ENCODE peak calls at places on chromosomes 11 and 22, in eight cellular contexts. M, V, G, Z, P, T, S and X are unnamed samples.

GRCh38 chr11:44309483-44310197 is at the start of gene ALX4:
- DNase-seq in M (peak; percentile 72), V (no peak), G (no peak), Z (peak; percentile 33), P (no peak), T (no peak), S (no peak), X (no peak)

GRCh38 chr11:112537846-112538330 is 277.2 kb upstream of the PLET1 start:
- DNase-seq in M (no peak), V (no peak), G (no peak), Z (peak; percentile 96), P (no peak), T (no peak), S (no peak), X (no peak)

GRCh38 chr11:3834349-3835099 is 6.2 kb downstream of the RHOG start:
- DNase-seq in M (no peak), V (peak; percentile 49), G (no peak), Z (no peak), P (no peak), T (no peak), S (no peak), X (no peak)

GRCh38 chr11:2268911-2269600 is 1.3 kb downstream of the ASCL2 start:
- DNase-seq in M (no peak), V (no peak), G (no peak), Z (peak; percentile 80), P (no peak), T (no peak), S (no peak), X (peak; percentile 57)

GRCh38 chr11:26790738-26791137 is 68.9 kb upstream of the SLC5A12 start:
- DNase-seq in M (no peak), V (no peak), G (no peak), Z (no peak), P (no peak), T (no peak), S (no peak), X (no peak)

GRCh38 chr11:85096939-85097338 is 530.2 kb downstream of the DLG2 start:
- DNase-seq in M (no peak), V (peak; percentile 23), G (no peak), Z (no peak), P (no peak), T (no peak), S (no peak), X (no peak)

GRCh38 chr22:28009272-28009827 is 90.3 kb upstream of the PITPNB start:
- DNase-seq in M (peak; percentile 58), V (peak; percentile 78), G (peak; percentile 51), Z (peak; percentile 82), P (peak; percentile 75), T (peak; percentile 92), S (peak; percentile 87), X (peak; percentile 73)

GRCh38 chr11:95451682-95452081 is 220.7 kb upstream of the SESN3 start:
- DNase-seq in M (no peak), V (no peak), G (no peak), Z (peak; percentile 94), P (no peak), T (peak; percentile 62), S (no peak), X (peak; percentile 69)

GRCh38 chr22:41952713-41953112 is 763 bp downstream of the SMIM45 start:
- DNase-seq in M (no peak), V (no peak), G (no peak), Z (peak; percentile 30), P (no peak), T (no peak), S (no peak), X (no peak)

GRCh38 chr11:62909107-62909894 is 11.9 kb downstream of the CHRM1 start:
- DNase-seq in M (peak; percentile 56), V (peak; percentile 38), G (no peak), Z (peak; percentile 68), P (no peak), T (peak; percentile 75), S (peak; percentile 72), X (peak; percentile 76)

GRCh38 chr11:114296190-114296978 is at the start of gene NNMT:
- DNase-seq in M (peak; percentile 87), V (no peak), G (peak; percentile 97), Z (peak; percentile 69), P (no peak), T (peak; percentile 99), S (peak; percentile 90), X (peak; percentile 99)

GRCh38 chr11:67278939-67279588 is 10.0 kb upstream of the ANKRD13D start:
- DNase-seq in M (no peak), V (no peak), G (no peak), Z (no peak), P (no peak), T (no peak), S (peak; percentile 54), X (no peak)

GRCh38 chr11:26710489-26710888 is 11.4 kb downstream of the SLC5A12 start:
- DNase-seq in M (no peak), V (no peak), G (no peak), Z (no peak), P (no peak), T (no peak), S (no peak), X (no peak)

GRCh38 chr11:103959279-103959930 is 77.0 kb upstream of the DDI1 start:
- DNase-seq in M (peak; percentile 39), V (peak; percentile 79), G (no peak), Z (no peak), P (no peak), T (peak; percentile 85), S (no peak), X (no peak)

GRCh38 chr11:57776101-57776511 is 14.5 kb downstream of the CTNND1 start:
- DNase-seq in M (no peak), V (no peak), G (no peak), Z (no peak), P (no peak), T (peak; percentile 73), S (no peak), X (no peak)

GRCh38 chr11:1012740-1013627 is 23.5 kb downstream of the MUC6 start:
- DNase-seq in M (no peak), V (no peak), G (no peak), Z (no peak), P (no peak), T (no peak), S (no peak), X (no peak)

GRCh38 chr11:83722392-83722791 is 436.2 kb upstream of the CCDC90B start:
- DNase-seq in M (no peak), V (no peak), G (no peak), Z (no peak), P (no peak), T (no peak), S (no peak), X (no peak)

GRCh38 chr11:122863704-122864326 is 18.7 kb upstream of the JHY start:
- DNase-seq in M (peak; percentile 37), V (peak; percentile 52), G (no peak), Z (peak; percentile 53), P (peak; percentile 33), T (peak; percentile 51), S (no peak), X (peak; percentile 53)

GRCh38 chr11:105177658-105178057 is 38.1 kb upstream of the CARD18 start:
- DNase-seq in M (peak; percentile 4), V (no peak), G (peak; percentile 75), Z (peak; percentile 50), P (no peak), T (peak; percentile 89), S (no peak), X (peak; percentile 38)

GRCh38 chr11:65390099-65390941 is 3.9 kb downstream of the FRMD8 start:
- DNase-seq in M (no peak), V (no peak), G (no peak), Z (no peak), P (no peak), T (no peak), S (peak; percentile 64), X (no peak)

GRCh38 chr11:65392899-65393298 is 6.5 kb downstream of the FRMD8 start:
- DNase-seq in M (no peak), V (no peak), G (no peak), Z (no peak), P (no peak), T (no peak), S (peak; percentile 57), X (no peak)

GRCh38 chr11:65389294-65389980 is 3.0 kb downstream of the FRMD8 start:
- DNase-seq in M (no peak), V (no peak), G (no peak), Z (no peak), P (no peak), T (no peak), S (peak; percentile 63), X (no peak)

GRCh38 chr11:65392186-65392829 is 5.9 kb downstream of the FRMD8 start:
- DNase-seq in M (no peak), V (no peak), G (no peak), Z (no peak), P (no peak), T (no peak), S (peak; percentile 63), X (no peak)

DNA sequence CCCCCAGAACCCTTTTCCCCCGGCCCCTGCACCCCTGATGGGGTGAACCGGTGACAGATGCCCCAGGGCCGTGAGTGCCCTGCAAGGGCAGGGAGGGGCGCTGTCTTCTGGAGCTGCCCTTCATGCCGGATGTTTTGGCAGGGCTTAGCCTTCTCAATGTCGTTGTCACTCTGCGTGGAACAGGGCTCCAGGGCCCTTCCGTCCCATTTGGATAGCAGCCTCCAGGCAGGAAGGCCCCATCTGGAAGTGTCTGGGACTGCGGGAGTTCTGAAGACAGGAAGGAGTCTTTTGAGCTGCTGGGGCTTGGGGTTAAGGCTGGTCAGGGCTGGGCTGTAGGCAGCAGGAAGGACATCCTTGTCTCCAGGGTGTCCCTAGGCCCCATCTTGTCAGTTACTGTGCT is 4.6 kb downstream of the FRMD8 start:
- DNase-seq in M (peak; percentile 54), V (no peak), G (no peak), Z (no peak), P (no peak), T (peak; percentile 18), S (peak; percentile 69), X (no peak)
- TF ChIP-seq CTCF in M (no peak), V (no peak), G (no peak), Z (no peak), P (no peak), T (no peak), S (no peak), X (peak; percentile 4)

GRCh38 chr11:76723142-76723541 is 52.6 kb upstream of the LRRC32 start:
- DNase-seq in M (no peak), V (no peak), G (no peak), Z (no peak), P (no peak), T (no peak), S (peak; percentile 32), X (no peak)
- TF ChIP-seq CTCF in M (no peak), V (no peak), G (no peak), Z (no peak), P (no peak), T (no peak), S (no peak), X (no peak)

GRCh38 chr11:127816959-127817358 is 770.4 kb downstream of the ETS1 start:
- DNase-seq in M (no peak), V (no peak), G (no peak), Z (no peak), P (no peak), T (no peak), S (no peak), X (peak; percentile 6)
- TF ChIP-seq CTCF in M (no peak), V (no peak), G (no peak), Z (no peak), P (no peak), T (no peak), S (no peak), X (no peak)

DNA sequence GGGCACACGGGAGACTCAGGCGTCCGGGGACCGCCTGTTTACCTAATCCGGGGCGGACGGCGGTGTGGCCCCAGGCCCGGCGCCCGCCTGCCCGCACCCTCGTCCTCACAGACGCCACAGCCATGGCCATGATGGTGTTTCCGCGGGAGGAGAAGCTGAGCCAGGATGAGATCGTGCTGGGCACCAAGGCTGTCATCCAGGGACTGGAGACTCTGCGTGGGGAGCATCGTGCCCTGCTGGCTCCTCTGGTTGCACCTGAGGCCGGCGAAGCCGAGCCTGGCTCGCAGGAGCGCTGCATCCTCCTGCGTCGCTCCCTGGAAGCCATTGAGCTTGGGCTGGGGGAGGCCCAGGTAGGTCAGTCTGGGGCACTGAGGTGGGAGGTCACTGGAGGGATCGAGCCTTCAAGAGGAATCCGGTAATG is 10.0 kb upstream of the RAB1B start:
- DNase-seq in M (no peak), V (no peak), G (no peak), Z (no peak), P (no peak), T (no peak), S (no peak), X (no peak)
- TF ChIP-seq CTCF in M (no peak), V (no peak), G (no peak), Z (no peak), P (no peak), T (no peak), S (no peak), X (no peak)